ENCODE peak calls at places on chromosomes 12 and 14, in four cellular contexts. X is CD8-positive, alpha-beta memory T cell; Y is T-helper 2 cell; R is memory B cell. I is an unnamed sample.

GRCh38 chr12:113109872-113110623 is 25.5 kb downstream of the RASAL1 start:
- DNase-seq in X (no peak), Y (peak), R (no peak), I (no peak)

GRCh38 chr14:71659165-71659564 is 273.1 kb upstream of the RGS6 start:
- DNase-seq in X (no peak), Y (peak), R (no peak), I (no peak)

GRCh38 chr12:123971770-123972447 is 722 bp downstream of the CCDC92 start:
- DNase-seq in X (peak), Y (peak), R (peak), I (no peak)

GRCh38 chr14:27559848-27560247 is 962.0 kb upstream of the NOVA1 start:
- DNase-seq in X (no peak), Y (no peak), R (no peak), I (no peak)

GRCh38 chr12:15049456-15050153 is 76.8 kb downstream of the PDE6H start:
- DNase-seq in X (no peak), Y (no peak), R (no peak), I (no peak)

GRCh38 chr14:99728981-99729451 is 44.9 kb downstream of the CYP46A1 start:
- DNase-seq in X (no peak), Y (no peak), R (no peak), I (peak)

GRCh38 chr12:51205350-51205749 is 12.5 kb downstream of the POU6F1 start:
- DNase-seq in X (no peak), Y (no peak), R (no peak), I (no peak)

GRCh38 chr14:54003064-54003463 is 46.4 kb upstream of the BMP4 start:
- DNase-seq in X (no peak), Y (no peak), R (no peak), I (no peak)

GRCh38 chr14:96272777-96273471 is 16.9 kb downstream of the BDKRB1 start:
- DNase-seq in X (no peak), Y (no peak), R (no peak), I (no peak)

GRCh38 chr12:68508536-68509050 is 102.1 kb upstream of the RAP1B start:
- DNase-seq in X (no peak), Y (no peak), R (no peak), I (no peak)